ENCODE peak calls at places on chromosomes 4 and X, in five cellular contexts. V, G, U, O and X are unnamed samples. For H3K9me3, the result is how much of the 10 kb centered on the place peaks cover.

GRCh38 chr4:22237155-22237751 is 278.6 kb downstream of the ADGRA3 start:
- DNase-seq in V (peak), G (peak), U (peak), O (peak), X (no peak)

GRCh38 chrX:1316527-1316926 is 20.1 kb upstream of the IL3RA start:
- DNase-seq in V (no peak), G (peak), U (no peak), O (no peak), X (no peak)

GRCh38 chrX:48741834-48742233 is 19.7 kb upstream of the GLOD5 start:
- DNase-seq in V (no peak), G (no peak), U (no peak), O (no peak), X (no peak)

GRCh38 chr4:95506264-95506663 is 42.5 kb downstream of the UNC5C start:
- DNase-seq in V (no peak), G (no peak), U (peak), O (no peak), X (no peak)

GRCh38 chrX:139642241-139642927 is 65.6 kb downstream of the MCF2 start:
- DNase-seq in V (peak), G (no peak), U (no peak), O (peak), X (no peak)

GRCh38 chrX:105483011-105483410 is 262.5 kb upstream of the TEX13A start:
- DNase-seq in V (no peak), G (no peak), U (no peak), O (no peak), X (no peak)

GRCh38 chr4:89352541-89352940 is 44.9 kb upstream of the GPRIN3 start:
- DNase-seq in V (no peak), G (no peak), U (no peak), O (no peak), X (no peak)

GRCh38 chr4:30863031-30863430 is 142.9 kb downstream of the PCDH7 start:
- DNase-seq in V (no peak), G (no peak), U (no peak), O (no peak), X (no peak)

GRCh38 chr4:97627785-97628184 is 515.5 kb downstream of the STPG2 start:
- DNase-seq in V (no peak), G (no peak), U (no peak), O (no peak), X (no peak)

GRCh38 chr4:126794363-126794762 is 838.4 kb upstream of the INTU start:
- DNase-seq in V (no peak), G (no peak), U (no peak), O (no peak), X (no peak)

GRCh38 chrX:47936224-47936939 is 67.4 kb downstream of the ZNF182 start:
- DNase-seq in V (no peak), G (no peak), U (no peak), O (peak), X (no peak)

GRCh38 chr4:114226178-114226577 is 246.7 kb upstream of the ARSJ start:
- DNase-seq in V (no peak), G (no peak), U (no peak), O (no peak), X (no peak)

GRCh38 chr4:34043131-34043530 is 2201.2 kb downstream of the ARAP2 start:
- DNase-seq in V (no peak), G (no peak), U (no peak), O (peak), X (no peak)

GRCh38 chr4:145816091-145816490 is 122.5 kb downstream of the ZNF827 start:
- DNase-seq in V (no peak), G (no peak), U (no peak), O (no peak), X (no peak)

GRCh38 chr4:7735961-7736360 is 203.7 kb downstream of the AFAP1 start:
- DNase-seq in V (no peak), G (no peak), U (no peak), O (no peak), X (no peak)

GRCh38 chr4:82988323-82988832 is 22.2 kb downstream of the LIN54 start:
- DNase-seq in V (no peak), G (no peak), U (no peak), O (no peak), X (no peak)

DNA sequence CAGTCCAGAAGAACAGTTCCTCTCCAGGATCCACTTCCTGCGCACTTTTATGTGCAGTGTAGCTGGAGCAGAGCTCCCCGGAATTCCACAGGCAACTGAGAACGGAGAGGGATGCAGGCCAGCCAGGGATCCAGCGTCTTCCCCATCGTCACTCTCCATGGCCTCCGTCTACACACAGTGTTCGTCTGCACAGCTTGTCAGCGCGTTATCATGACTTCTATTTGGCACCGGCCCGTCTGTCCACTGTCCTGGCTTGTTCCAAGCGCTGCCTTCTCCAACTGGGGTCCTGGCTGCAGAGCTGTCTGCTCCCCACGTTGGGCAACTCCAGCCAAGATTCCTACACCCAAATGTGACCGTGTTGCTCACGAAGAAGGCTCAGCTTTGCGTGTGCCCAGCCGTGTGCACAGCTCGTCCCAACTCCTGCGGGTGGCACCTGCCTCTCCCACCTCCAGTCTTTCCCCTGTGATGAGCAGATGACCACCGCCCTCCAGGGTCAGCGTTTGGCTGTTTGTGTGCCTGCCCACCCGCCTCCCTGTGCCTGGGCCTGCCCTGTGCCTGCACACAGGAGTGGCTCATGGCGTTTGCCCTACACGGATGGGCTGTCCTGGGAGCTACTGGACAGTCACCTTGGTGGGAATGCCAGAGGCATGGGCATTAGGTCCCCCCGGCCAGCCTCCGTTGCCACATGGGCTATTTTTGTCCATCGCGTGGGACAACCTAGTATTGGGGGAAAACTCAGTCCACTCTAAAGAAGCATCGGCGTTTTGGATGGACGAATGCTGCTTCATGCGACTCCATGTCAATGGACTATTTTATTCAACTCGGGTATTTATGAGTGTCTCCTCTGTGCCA is 2.2 kb upstream of the CTBP1 start:
- DNase-seq in V (no peak), G (no peak), U (no peak), O (no peak), X (no peak)
- H3K9me3 ChIP-seq in V (under half), G (under half), U (under half), O (under half), X (under half)

DNA sequence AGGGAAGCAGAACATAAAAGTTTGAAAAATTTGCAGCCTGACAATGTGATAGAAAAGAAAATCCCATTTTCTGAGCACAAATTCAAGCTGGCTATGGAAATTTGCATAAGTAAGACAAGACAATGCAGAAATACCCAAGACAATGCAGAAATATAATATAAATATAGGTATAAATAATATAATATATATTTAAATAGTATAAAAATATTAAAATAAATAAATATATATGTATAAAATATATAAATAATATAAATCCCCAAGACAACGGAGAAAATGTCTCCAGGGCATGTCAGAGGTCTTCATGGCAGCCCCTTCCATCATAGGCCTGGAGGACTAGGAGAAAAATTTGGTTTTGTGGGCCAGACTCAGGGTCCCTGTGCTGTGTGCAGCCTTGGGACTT is 125.0 kb upstream of the AADAT start:
- DNase-seq in V (no peak), G (no peak), U (no peak), O (no peak), X (no peak)
- H3K9me3 ChIP-seq in V (under half), G (under half), U (under half), O (under half), X (under half)

GRCh38 chrX:145729635-145730034 is 88.0 kb upstream of the SLITRK2 start:
- DNase-seq in V (no peak), G (no peak), U (no peak), O (no peak), X (no peak)

DNA sequence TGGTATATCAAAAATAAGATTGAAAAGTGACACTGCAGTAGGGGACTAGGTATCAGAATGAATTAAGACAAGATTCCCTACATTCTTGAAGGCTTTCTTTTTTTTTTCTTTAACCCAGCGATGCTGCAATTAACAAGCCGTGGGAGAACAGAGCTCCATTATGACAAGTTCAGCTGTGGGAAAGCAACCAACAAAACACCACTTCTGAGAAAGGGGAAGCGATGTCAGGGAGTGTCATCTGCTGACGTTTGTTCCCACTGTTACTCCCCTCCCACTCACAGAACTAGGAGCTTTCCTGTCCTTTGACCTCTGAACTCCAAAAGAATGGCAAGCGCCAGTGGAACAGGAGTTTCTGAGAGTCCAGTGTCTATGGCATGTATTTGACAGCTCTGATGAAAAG is 90.2 kb upstream of the SLITRK2 start:
- DNase-seq in V (no peak), G (no peak), U (no peak), O (no peak), X (no peak)
- H3K9me3 ChIP-seq in V (under half), G (under half), U (under half), O (under half), X (under half)

DNA sequence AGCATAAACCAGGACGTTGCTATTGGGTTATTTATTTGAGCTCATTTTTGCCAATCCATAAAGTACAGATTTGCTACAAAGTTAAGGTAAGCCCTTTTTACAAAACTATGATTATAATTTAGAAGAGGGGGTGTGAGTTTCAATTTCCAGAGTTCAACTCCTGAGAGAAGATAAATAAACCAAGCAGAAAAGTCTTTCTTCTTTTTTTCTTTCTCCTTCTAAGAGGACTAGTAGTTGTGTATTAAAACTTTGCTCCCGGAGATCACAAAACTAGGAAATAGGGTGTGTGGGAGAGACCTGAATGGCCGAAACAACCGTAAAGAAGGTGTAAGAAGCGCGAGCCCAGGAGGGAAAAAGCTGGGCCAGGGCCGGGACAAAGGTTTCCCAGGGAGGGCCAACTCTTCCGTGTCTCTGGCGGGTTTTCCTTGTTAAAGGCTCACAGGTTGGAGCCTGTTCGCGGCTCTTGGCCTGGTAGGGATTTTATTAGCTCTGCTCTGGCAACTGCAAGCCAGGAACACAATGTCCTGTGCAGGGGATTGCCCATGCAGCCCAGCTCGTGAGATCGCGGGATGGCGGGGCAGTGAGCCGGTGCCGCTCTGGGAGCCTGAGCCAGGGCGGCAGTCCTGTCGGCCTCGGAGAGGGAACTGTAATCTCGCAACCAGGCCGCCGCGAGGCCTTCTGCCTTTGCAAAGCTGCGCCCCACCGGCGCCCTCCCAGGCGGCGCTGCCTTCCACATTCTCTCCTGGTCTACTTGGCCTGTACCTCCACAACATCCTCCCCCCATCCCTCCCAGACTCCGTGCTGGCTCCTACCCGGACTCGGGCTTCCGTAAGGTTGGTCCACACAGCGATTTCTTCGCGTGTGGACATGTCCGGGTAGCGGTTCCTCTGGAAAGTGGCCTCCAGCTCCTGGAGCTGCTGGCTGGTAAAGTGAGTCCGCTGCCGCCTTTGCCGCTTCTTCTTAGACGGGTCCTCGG is 2.2 kb downstream of the PITX2 start:
- DNase-seq in V (peak), G (no peak), U (no peak), O (peak), X (no peak)
- H3K9me3 ChIP-seq in V (under half), G (under half), U (under half), O (under half), X (under half)